ENCODE peak calls at places on chromosomes 2 and 18, in five cellular contexts. T is esophagus squamous epithelium, Q is spleen, K is right lobe of liver, C is heart right ventricle. U is an unnamed sample. For H3K9me3, the result is how much of the 10 kb centered on the place peaks cover.

GRCh38 chr2:203225423-203226039 is 13.3 kb upstream of the CYP20A1 start:
- DNase-seq in T (no peak), Q (peak), K (no peak), C (no peak), U (peak)

GRCh38 chr2:230807686-230808085 is 57.1 kb upstream of the ITM2C start:
- DNase-seq in T (no peak), Q (no peak), K (no peak), C (no peak), U (no peak)

GRCh38 chr2:168687314-168687713 is 115.1 kb upstream of the NOSTRIN start:
- DNase-seq in T (no peak), Q (no peak), K (no peak), C (no peak), U (peak)

GRCh38 chr2:144198116-144198515 is 321.8 kb downstream of the ZEB2 start:
- DNase-seq in T (no peak), Q (no peak), K (no peak), C (no peak), U (no peak)

GRCh38 chr2:105725388-105725787 is 19.3 kb upstream of the NCK2 start:
- DNase-seq in T (no peak), Q (no peak), K (no peak), C (no peak), U (no peak)

GRCh38 chr18:48996041-48996440 is 45.3 kb upstream of the SMAD7 start:
- DNase-seq in T (no peak), Q (no peak), K (no peak), C (no peak), U (no peak)

GRCh38 chr18:62716679-62717058 is 1.3 kb downstream of the PHLPP1 start:
- DNase-seq in T (no peak), Q (peak), K (peak), C (peak), U (peak)

GRCh38 chr2:21822505-21822904 is 698.7 kb downstream of the TDRD15 start:
- DNase-seq in T (no peak), Q (no peak), K (no peak), C (no peak), U (no peak)

GRCh38 chr18:57433492-57434176 is 1.5 kb upstream of the ONECUT2 start:
- DNase-seq in T (no peak), Q (no peak), K (no peak), C (no peak), U (no peak)

GRCh38 chr2:40218679-40219078 is 233.2 kb downstream of the SLC8A1 start:
- DNase-seq in T (no peak), Q (no peak), K (peak), C (peak), U (no peak)

GRCh38 chr18:73785276-73785675 is 362.4 kb downstream of the FBXO15 start:
- DNase-seq in T (no peak), Q (no peak), K (no peak), C (no peak), U (no peak)

GRCh38 chr18:73365018-73365417 is 497.2 kb upstream of the NETO1 start:
- DNase-seq in T (no peak), Q (no peak), K (no peak), C (no peak), U (no peak)

GRCh38 chr2:63840081-63840784 is 1.5 kb upstream of the UGP2 start:
- DNase-seq in T (no peak), Q (peak), K (no peak), C (no peak), U (no peak)

GRCh38 chr2:7795358-7796199 is 878.4 kb downstream of the RNF144A start:
- DNase-seq in T (no peak), Q (no peak), K (no peak), C (peak), U (no peak)

GRCh38 chr18:13613099-13613498 is 113.3 kb downstream of the FAM210A start:
- DNase-seq in T (no peak), Q (no peak), K (no peak), C (no peak), U (no peak)

GRCh38 chr18:80086281-80086680 is 22.8 kb upstream of the ADNP2 start:
- DNase-seq in T (no peak), Q (no peak), K (no peak), C (no peak), U (no peak)

DNA sequence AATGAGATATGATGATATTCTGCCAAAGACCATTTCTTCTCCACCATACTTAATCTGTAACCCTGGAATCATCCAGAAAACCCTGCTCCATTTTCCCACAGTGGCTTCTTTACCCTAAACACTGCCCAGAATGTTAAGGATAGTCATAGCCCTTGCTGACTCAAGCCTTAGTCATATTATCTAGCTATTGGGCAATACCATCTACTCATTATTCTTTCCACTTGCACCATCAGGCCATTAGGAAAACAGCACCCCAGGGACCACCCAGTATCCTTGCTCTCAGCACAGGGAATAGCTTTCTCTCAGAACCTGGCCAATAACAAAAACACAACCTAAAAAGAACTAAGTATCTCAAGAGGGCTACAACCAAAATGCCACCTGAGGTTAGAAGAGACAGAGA is 445.7 kb upstream of the SLC14A2 start:
- DNase-seq in T (no peak), Q (no peak), K (no peak), C (no peak), U (no peak)
- TF ChIP-seq CTCF in T (no peak), Q (no peak), K (no peak), C (no peak), U (no peak)

GRCh38 chr2:239640210-239640609 is 239.4 kb upstream of the HDAC4 start:
- DNase-seq in T (no peak), Q (no peak), K (no peak), C (no peak), U (no peak)
- H3K9me3 ChIP-seq in T (under half), Q (under half), K (under half), C (under half), U (under half)

GRCh38 chr2:224807153-224807964 is 91.2 kb upstream of the CCDC195 start:
- DNase-seq in T (no peak), Q (no peak), K (no peak), C (no peak), U (no peak)
- TF ChIP-seq CTCF in T (no peak), Q (no peak), K (no peak), C (no peak), U (no peak)

GRCh38 chr2:238517209-238517608 is 90.5 kb downstream of the ASB1 start:
- DNase-seq in T (no peak), Q (no peak), K (no peak), C (no peak), U (no peak)
- H3K9me3 ChIP-seq in T (under half), Q (under half), K (under half), C (under half), U (under half)

DNA sequence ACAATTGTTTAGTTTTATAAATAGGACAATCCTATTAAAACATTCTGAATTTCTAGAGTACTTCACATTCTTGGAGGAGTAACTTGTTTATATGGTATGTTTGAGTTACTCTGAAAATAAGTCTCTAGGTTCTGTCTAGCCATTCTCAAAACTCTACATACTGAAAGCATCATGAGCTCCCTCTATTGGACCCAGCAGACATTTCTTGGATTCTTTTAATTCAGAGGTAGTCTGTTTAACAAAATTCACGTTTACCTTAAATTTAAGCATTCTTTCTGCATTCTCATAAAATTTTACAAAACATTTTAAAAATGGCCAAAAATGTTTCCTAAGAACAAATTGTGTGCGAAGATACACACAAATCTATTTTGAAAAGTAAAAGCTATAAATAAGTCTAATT is 15.3 kb downstream of the SP9 start:
- DNase-seq in T (no peak), Q (no peak), K (no peak), C (no peak), U (no peak)
- TF ChIP-seq CTCF in T (no peak), Q (no peak), K (peak), C (no peak), U (no peak)

GRCh38 chr18:71707985-71708500 is 836.1 kb downstream of the CBLN2 start:
- DNase-seq in T (no peak), Q (no peak), K (no peak), C (no peak), U (no peak)

GRCh38 chr18:71707400-71707799 is 836.7 kb downstream of the CBLN2 start:
- DNase-seq in T (no peak), Q (no peak), K (no peak), C (no peak), U (no peak)
- H3K9me3 ChIP-seq in T (under half), Q (under half), K (under half), C (under half), U (under half)